ENCODE peak calls at places on chromosomes 7 and 10, in six cellular contexts. One of them, this sample, is unnamed.
A peak's percentile ranks its signal among the peaks of the same experiment; 100 is the strongest.

GRCh38 chr7:73721237-73721848 is 1.9 kb upstream of the STX1A start:
- DNase-seq in hepatocyte: no peak
- DNase-seq in effector memory CD8-positive, alpha-beta T cell: no peak
- DNase-seq in heart left ventricle: peak; percentile 81
- DNase-seq in NCI-H524: peak; percentile 75
- DNase-seq in spleen: no peak
- DNase-seq in this sample: no peak

GRCh38 chr10:1529806-1530413 is 207.4 kb downstream of the ADARB2 start:
- DNase-seq in heart left ventricle: peak; percentile 24
- DNase-seq in spleen: no peak
- DNase-seq in effector memory CD8-positive, alpha-beta T cell: no peak
- DNase-seq in hepatocyte: no peak
- DNase-seq in NCI-H524: no peak
- DNase-seq in this sample: peak; percentile 51

GRCh38 chr7:21066221-21066620 is 279.5 kb upstream of the SP8 start:
- DNase-seq in effector memory CD8-positive, alpha-beta T cell: no peak
- DNase-seq in spleen: no peak
- DNase-seq in hepatocyte: no peak
- DNase-seq in heart left ventricle: no peak
- DNase-seq in NCI-H524: no peak
- DNase-seq in this sample: no peak

GRCh38 chr7:84194484-84195260 is at the start of gene SEMA3A:
- DNase-seq in hepatocyte: peak; percentile 78
- DNase-seq in heart left ventricle: no peak
- DNase-seq in NCI-H524: peak; percentile 80
- DNase-seq in spleen: no peak
- DNase-seq in effector memory CD8-positive, alpha-beta T cell: no peak
- DNase-seq in this sample: no peak

GRCh38 chr10:35300063-35300699 is 36.1 kb upstream of the CCNY start:
- DNase-seq in effector memory CD8-positive, alpha-beta T cell: no peak
- DNase-seq in NCI-H524: peak; percentile 12
- DNase-seq in heart left ventricle: no peak
- DNase-seq in spleen: peak; percentile 77
- DNase-seq in hepatocyte: peak; percentile 15
- DNase-seq in this sample: no peak

GRCh38 chr7:98922392-98923107 is 44.2 kb downstream of the TRRAP start:
- DNase-seq in hepatocyte: peak; percentile 56
- DNase-seq in heart left ventricle: no peak
- DNase-seq in NCI-H524: no peak
- DNase-seq in effector memory CD8-positive, alpha-beta T cell: no peak
- DNase-seq in spleen: no peak
- DNase-seq in this sample: peak; percentile 78

GRCh38 chr7:146331369-146331768 is 214.8 kb downstream of the CNTNAP2 start:
- DNase-seq in NCI-H524: no peak
- DNase-seq in effector memory CD8-positive, alpha-beta T cell: no peak
- DNase-seq in hepatocyte: no peak
- DNase-seq in spleen: no peak
- DNase-seq in heart left ventricle: no peak
- DNase-seq in this sample: no peak

GRCh38 chr10:91088300-91089140 is 131.9 kb upstream of the PCGF5 start:
- DNase-seq in heart left ventricle: no peak
- DNase-seq in NCI-H524: peak; percentile 1
- DNase-seq in spleen: no peak
- DNase-seq in effector memory CD8-positive, alpha-beta T cell: no peak
- DNase-seq in hepatocyte: no peak
- DNase-seq in this sample: no peak

GRCh38 chr7:101058355-101058754 is 26.9 kb upstream of the TRIM56 start:
- DNase-seq in spleen: peak; percentile 72
- DNase-seq in hepatocyte: peak; percentile 74
- DNase-seq in effector memory CD8-positive, alpha-beta T cell: peak; percentile 40
- DNase-seq in NCI-H524: no peak
- DNase-seq in heart left ventricle: peak; percentile 77
- DNase-seq in this sample: peak; percentile 77

GRCh38 chr10:49761789-49762565 is at the start of gene OGDHL:
- DNase-seq in effector memory CD8-positive, alpha-beta T cell: no peak
- DNase-seq in NCI-H524: peak; percentile 46
- DNase-seq in spleen: peak; percentile 81
- DNase-seq in heart left ventricle: peak; percentile 73
- DNase-seq in hepatocyte: peak; percentile 92
- DNase-seq in this sample: peak; percentile 78

This sample was measured in upper lobe of right lung.